ENCODE peak calls at places on chromosome 4, in four cellular contexts. F is A673, M is left ventricle myocardium inferior, G is testis. U is an unnamed sample.

GRCh38 chr4:145546556-145546955 is 64.9 kb downstream of the SMAD1 start:
- DNase-seq in M (no peak), G (peak), F (no peak), U (peak)

GRCh38 chr4:36308150-36308549 is 26.7 kb downstream of the DTHD1 start:
- DNase-seq in F (no peak), M (no peak), G (no peak), U (no peak)

GRCh38 chr4:102047616-102048015 is 257.1 kb downstream of the BANK1 start:
- DNase-seq in G (no peak), M (no peak), F (no peak), U (no peak)

GRCh38 chr4:151865327-151865726 is 104.5 kb upstream of the GATB start:
- DNase-seq in F (no peak), M (peak), G (peak), U (no peak)

GRCh38 chr4:148126825-148127224 is 315.4 kb downstream of the NR3C2 start:
- DNase-seq in M (no peak), F (no peak), G (no peak), U (no peak)

GRCh38 chr4:144903953-144904711 is 193.9 kb downstream of the ANAPC10 start:
- DNase-seq in F (peak), M (no peak), G (no peak), U (peak)

GRCh38 chr4:8185280-8185679 is 13.8 kb upstream of the SH3TC1 start:
- DNase-seq in F (no peak), M (no peak), G (no peak), U (peak)

GRCh38 chr4:124478518-124478917 is 234.0 kb downstream of the ANKRD50 start:
- DNase-seq in F (peak), M (no peak), G (no peak), U (no peak)

GRCh38 chr4:57158221-57158620 is 48.0 kb upstream of the IGFBP7 start:
- DNase-seq in G (no peak), M (no peak), F (no peak), U (no peak)

GRCh38 chr4:24236532-24236931 is 346.7 kb upstream of the PPARGC1A start:
- DNase-seq in F (no peak), G (no peak), M (no peak), U (peak)

GRCh38 chr4:9765091-9765490 is 16.3 kb upstream of the DRD5 start:
- DNase-seq in G (peak), F (peak), M (no peak), U (peak)

GRCh38 chr4:56622176-56622575 is 58.9 kb downstream of the HOPX start:
- DNase-seq in G (no peak), F (no peak), M (no peak), U (peak)

GRCh38 chr4:88616275-88616996 is 24.2 kb downstream of the HERC3 start:
- DNase-seq in G (no peak), M (no peak), F (no peak), U (peak)

GRCh38 chr4:20137176-20137575 is 114.5 kb upstream of the SLIT2 start:
- DNase-seq in M (no peak), F (peak), G (no peak), U (no peak)

GRCh38 chr4:115233600-115233999 is 120.2 kb upstream of the NDST4 start:
- DNase-seq in M (no peak), G (no peak), F (peak), U (no peak)

GRCh38 chr4:113574636-113575103 is 186.9 kb downstream of the CAMK2D start:
- DNase-seq in M (no peak), F (peak), G (no peak), U (peak)

GRCh38 chr4:187598246-187598645 is 397.3 kb upstream of the ZFP42 start:
- DNase-seq in G (no peak), M (no peak), F (no peak), U (no peak)

GRCh38 chr4:40559585-40560465 is 69.8 kb downstream of the RBM47 start:
- DNase-seq in G (peak), F (no peak), M (no peak), U (no peak)

GRCh38 chr4:128707864-128708263 is 101.6 kb upstream of the JADE1 start:
- DNase-seq in M (no peak), G (no peak), F (no peak), U (peak)

GRCh38 chr4:44727471-44727870 is 1.1 kb upstream of the GNPDA2 start:
- DNase-seq in G (no peak), F (no peak), M (no peak), U (no peak)

GRCh38 chr4:47221721-47222120 is 190.4 kb downstream of the GABRB1 start:
- DNase-seq in G (no peak), M (no peak), F (no peak), U (peak)

GRCh38 chr4:5852806-5853205 is 40.1 kb downstream of the CRMP1 start:
- DNase-seq in G (no peak), M (no peak), F (no peak), U (no peak)

GRCh38 chr4:53656421-53656981 is 65.2 kb upstream of the LNX1 start:
- DNase-seq in M (no peak), F (no peak), G (peak), U (no peak)
- TF ChIP-seq CTCF in M (peak), F (no peak), G (peak), U (peak)

DNA sequence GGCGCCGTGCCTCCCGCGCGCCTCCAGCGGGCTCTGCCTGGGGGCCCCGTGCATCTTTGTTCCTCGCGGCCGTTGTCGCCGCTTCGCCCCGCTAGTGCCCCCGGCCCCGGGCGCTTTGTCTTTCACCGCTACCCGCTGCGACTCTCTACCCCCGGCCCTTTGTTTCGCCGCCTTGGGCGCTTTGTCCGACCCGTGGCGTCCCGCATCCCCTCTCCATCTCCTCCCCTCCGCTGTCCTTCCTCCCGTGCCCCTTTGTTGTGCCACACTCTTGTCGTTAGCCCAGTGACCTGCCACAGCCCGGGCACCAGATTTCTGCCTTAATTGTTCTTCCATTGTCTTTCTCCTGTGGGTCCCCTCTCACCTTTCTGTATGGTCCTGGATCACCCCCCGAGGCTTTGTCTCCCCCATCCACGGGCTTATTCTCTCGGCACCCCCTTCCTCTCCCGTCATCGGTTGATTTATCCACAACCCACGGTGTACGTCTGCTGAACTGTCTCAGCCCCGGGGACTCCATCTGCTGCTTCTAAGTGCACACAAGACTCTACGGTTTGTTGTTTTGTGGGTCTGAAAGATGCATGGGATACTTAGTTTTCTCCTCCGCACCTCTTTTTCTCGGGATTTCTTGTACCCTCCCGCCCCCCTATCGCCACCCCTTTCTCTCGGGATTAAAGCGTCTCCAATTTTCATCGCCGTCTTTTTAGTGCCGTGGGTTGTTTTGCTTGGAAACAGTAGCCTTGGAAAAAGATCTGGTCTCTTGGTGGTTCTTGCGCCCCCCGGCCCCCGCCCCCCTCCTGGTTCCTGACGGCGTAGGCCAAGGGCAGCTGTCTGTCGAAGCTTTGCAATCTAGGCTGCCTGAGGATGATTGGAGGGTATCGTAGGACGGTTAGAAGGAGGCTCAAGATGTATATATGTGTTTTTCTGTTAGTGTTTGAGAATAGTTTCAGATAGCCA is 787 bp downstream of the RBPJ start:
- DNase-seq in M (peak), G (peak), F (peak), U (no peak)
- H3K4me3 ChIP-seq in M (peak), G (peak), F (peak), U (peak)

GRCh38 chr4:183362916-183363542 is 40.8 kb upstream of the CLDN24 start:
- DNase-seq in G (no peak), F (peak), M (no peak), U (peak)
- TF ChIP-seq CTCF in G (no peak), F (peak), M (no peak), U (peak)

GRCh38 chr4:87529187-87529586 is at the start of gene SPARCL1:
- DNase-seq in F (no peak), M (peak), G (peak), U (no peak)
- H3K4me3 ChIP-seq in F (no peak), M (peak), G (peak), U (no peak)